ENCODE peak calls at places on chromosomes 16 and 17, in ten cellular contexts. K is GM12865, E is B cell, V is WTC11, A is AG04449, D is RWPE2, Y is psoas muscle, W is foreskin fibroblast, Z is fibroblast of pulmonary artery, I is neural crest cell. O is an unnamed sample.

GRCh38 chr17:49165143-49165542 is 32.6 kb downstream of the B4GALNT2 start:
- DNase-seq in K (no peak), E (no peak), V (no peak), A (no peak), D (no peak), Y (no peak), W (no peak), Z (no peak), I (no peak), O (no peak)

GRCh38 chr16:8935989-8936388 is 27.7 kb downstream of the USP7 start:
- DNase-seq in K (peak), E (peak), V (peak), A (no peak), D (no peak), Y (no peak), W (no peak), Z (no peak), I (no peak), O (peak)

GRCh38 chr16:70349783-70350182 is 3.1 kb downstream of the DDX19A start:
- DNase-seq in K (no peak), E (no peak), V (no peak), A (no peak), D (no peak), Y (no peak), W (no peak), Z (no peak), I (no peak), O (no peak)

GRCh38 chr17:9284884-9285283 is 263.6 kb downstream of the NTN1 start:
- DNase-seq in K (no peak), E (no peak), V (no peak), A (no peak), D (no peak), Y (no peak), W (no peak), Z (no peak), I (no peak), O (no peak)

GRCh38 chr16:23319861-23320615 is 17.9 kb downstream of the SCNN1B start:
- DNase-seq in K (no peak), E (no peak), V (no peak), A (no peak), D (no peak), Y (no peak), W (no peak), Z (no peak), I (no peak), O (no peak)

GRCh38 chr16:82329504-82330192 is 159.6 kb upstream of the MPHOSPH6 start:
- DNase-seq in K (no peak), E (no peak), V (no peak), A (no peak), D (no peak), Y (no peak), W (no peak), Z (no peak), I (no peak), O (no peak)

GRCh38 chr16:66006485-66006884 is 360.0 kb upstream of the CDH5 start:
- DNase-seq in K (no peak), E (no peak), V (no peak), A (no peak), D (no peak), Y (no peak), W (no peak), Z (no peak), I (no peak), O (no peak)

GRCh38 chr17:48179071-48179945 is 71.7 kb downstream of the SNX11 start:
- DNase-seq in K (no peak), E (no peak), V (no peak), A (no peak), D (no peak), Y (no peak), W (no peak), Z (peak), I (no peak), O (no peak)

DNA sequence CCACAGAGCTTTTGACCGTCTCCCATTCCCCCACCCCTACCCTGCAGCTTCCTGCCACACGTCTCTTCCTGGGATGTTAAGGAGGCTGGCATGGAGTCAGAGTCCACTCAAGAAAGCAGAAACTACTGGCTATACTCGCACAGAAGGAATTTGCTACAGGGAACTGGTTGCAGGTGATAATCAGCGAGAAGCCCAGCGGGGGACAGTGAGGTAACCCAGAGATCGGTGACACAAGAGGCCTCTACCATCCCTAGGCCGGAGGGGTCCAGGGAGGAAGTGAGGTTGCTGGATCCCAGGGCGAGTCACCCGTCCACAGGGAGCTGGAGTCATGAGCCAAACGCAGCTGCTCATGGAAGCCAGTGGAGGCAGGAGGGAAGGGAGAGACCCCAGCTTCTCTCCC is 93.7 kb downstream of the SDK2 start:
- DNase-seq in K (no peak), E (no peak), V (no peak), A (no peak), D (peak), Y (no peak), W (no peak), Z (no peak), I (no peak), O (no peak)
- TF ChIP-seq CTCF in K (no peak), E (no peak), V (no peak), A (no peak), D (no peak), Y (no peak), W (no peak), Z (no peak), I (no peak), O (no peak)

DNA sequence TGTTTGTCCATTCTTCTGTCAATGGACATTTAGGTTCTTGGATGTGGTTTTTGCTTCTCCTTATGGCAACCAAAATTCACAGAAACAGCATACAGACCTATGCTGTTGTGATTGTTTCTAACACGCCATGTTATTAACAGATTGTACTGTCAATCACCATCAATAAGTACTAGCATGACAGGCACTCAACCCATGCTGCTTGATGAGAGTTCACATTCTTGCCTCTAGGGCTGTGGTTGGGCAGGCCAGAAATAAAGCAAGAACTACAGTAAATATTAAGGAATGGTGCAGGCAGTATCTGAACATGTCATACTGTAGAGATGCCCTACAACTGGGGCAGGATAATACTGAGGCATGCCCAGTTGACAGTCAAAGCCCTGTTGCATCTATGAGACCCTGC is 171.2 kb upstream of the ZFHX3 start:
- DNase-seq in K (no peak), E (no peak), V (no peak), A (no peak), D (no peak), Y (no peak), W (no peak), Z (no peak), I (no peak), O (no peak)
- TF ChIP-seq CTCF in K (no peak), E (no peak), V (no peak), A (peak), D (no peak), Y (no peak), W (peak), Z (peak), I (peak), O (no peak)

GRCh38 chr16:89607937-89608740 is 5.3 kb upstream of the DPEP1 start:
- DNase-seq in K (no peak), E (no peak), V (no peak), A (no peak), D (no peak), Y (no peak), W (no peak), Z (no peak), I (no peak), O (no peak)
- TF ChIP-seq CTCF in K (no peak), E (no peak), V (no peak), A (no peak), D (no peak), Y (no peak), W (no peak), Z (no peak), I (no peak), O (no peak)

DNA sequence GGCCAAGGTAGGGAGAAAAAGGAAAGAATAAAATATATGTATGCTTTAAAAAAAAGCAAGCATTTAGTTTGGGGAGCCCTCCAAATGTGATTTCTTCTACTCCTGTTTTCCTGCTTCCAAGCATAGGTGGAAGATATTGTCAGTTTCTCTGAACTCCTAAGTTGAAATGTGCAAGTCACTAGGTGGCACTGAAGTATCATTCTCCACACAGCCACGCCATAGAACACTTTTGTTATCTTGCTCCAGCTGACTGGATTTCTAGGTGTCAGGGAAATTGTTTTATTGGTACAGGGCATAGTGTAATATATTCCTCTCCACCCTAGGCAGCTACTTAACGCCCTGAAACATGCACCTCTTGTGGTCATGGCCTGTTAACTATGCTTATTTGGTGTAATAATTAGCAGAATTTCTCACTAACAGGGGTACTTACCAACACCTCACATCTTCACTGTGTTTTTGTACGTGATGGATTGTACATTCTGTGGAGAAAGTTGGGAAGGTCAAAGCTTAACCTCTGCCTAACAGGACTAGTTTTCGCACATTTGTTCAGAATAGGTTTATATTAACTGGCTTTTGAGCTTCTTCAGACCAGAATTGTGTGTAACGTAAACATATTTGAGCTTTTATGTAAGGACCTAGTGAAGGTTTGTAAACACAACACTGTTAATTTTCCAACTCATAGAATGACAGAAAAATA is 69.3 kb downstream of the FTO start:
- DNase-seq in K (peak), E (peak), V (peak), A (peak), D (no peak), Y (no peak), W (peak), Z (peak), I (no peak), O (peak)
- TF ChIP-seq CTCF in K (peak), E (peak), V (no peak), A (peak), D (peak), Y (peak), W (peak), Z (peak), I (peak), O (peak)

DNA sequence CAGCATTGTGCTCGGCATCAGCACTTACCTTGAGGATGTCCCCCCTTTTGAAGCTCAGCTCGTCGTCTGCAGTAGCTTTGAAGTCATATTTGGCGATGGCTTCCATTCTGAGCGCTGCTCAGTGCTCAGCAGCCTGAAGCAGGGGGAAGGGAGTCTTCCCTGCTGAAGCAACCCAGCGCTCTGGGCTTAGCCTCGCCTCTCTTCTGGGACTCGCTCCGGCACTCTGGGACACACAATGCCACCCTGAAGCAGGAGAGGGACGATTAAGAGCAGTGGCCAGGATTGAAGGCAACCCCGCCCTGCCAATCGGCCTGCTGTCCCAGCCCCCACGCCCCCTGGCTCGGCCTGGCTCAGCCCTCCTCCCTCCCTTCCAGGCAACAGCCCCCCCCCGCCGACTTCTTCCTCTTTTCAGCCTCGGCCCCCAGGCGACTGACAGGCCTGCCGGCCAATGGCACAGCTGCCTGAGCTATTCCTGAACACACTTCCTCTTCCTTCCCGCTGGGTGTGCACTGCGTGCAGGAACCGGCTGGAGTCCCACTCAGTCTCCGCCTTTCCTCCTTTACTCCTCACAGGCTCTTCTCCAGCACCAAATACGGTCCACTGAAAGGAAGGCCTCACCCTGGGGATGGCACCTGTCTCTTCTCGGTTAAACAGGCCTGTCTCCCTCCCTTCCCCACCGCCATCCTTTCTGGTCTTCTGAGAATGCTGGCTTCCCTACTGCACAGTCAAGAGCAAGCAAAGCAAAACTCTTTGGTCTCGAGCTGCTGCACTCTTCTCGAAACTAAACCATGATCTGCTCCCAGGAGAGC is 11.8 kb downstream of the GRB2 start:
- DNase-seq in K (peak), E (peak), V (peak), A (peak), D (peak), Y (peak), W (peak), Z (peak), I (peak), O (peak)
- TF ChIP-seq CTCF in K (no peak), E (peak), V (no peak), A (no peak), D (no peak), Y (peak), W (no peak), Z (no peak), I (no peak), O (no peak)

GRCh38 chr16:25079637-25080375 is 31.7 kb upstream of the LCMT1 start:
- DNase-seq in K (peak), E (no peak), V (no peak), A (no peak), D (no peak), Y (no peak), W (no peak), Z (no peak), I (no peak), O (no peak)
- TF ChIP-seq CTCF in K (no peak), E (no peak), V (no peak), A (no peak), D (no peak), Y (no peak), W (no peak), Z (no peak), I (no peak), O (no peak)

GRCh38 chr16:48413291-48413690 is 28.1 kb upstream of the SIAH1 start:
- DNase-seq in K (no peak), E (no peak), V (no peak), A (no peak), D (no peak), Y (no peak), W (no peak), Z (no peak), I (no peak), O (no peak)
- TF ChIP-seq CTCF in K (no peak), E (no peak), V (no peak), A (no peak), D (no peak), Y (no peak), W (no peak), Z (no peak), I (no peak), O (no peak)

GRCh38 chr17:40062347-40063033 is at the start of gene THRA:
- DNase-seq in K (peak), E (peak), V (peak), A (no peak), D (no peak), Y (peak), W (peak), Z (peak), I (peak), O (peak)
- TF ChIP-seq CTCF in K (peak), E (no peak), V (no peak), A (no peak), D (peak), Y (peak), W (no peak), Z (no peak), I (no peak), O (peak)